ENCODE peak calls at places on chromosomes 4 and X, in seven cellular contexts. J, Q, B, Z, Y, W and L are unnamed samples.

GRCh38 chr4:186204103-186204559 is 12.8 kb downstream of the CYP4V2 start:
- DNase-seq in J (no peak), Q (peak), B (no peak), Z (no peak), Y (peak), W (peak), L (no peak)

GRCh38 chr4:22474636-22475310 is 41.1 kb downstream of the ADGRA3 start:
- DNase-seq in J (no peak), Q (no peak), B (no peak), Z (no peak), Y (no peak), W (peak), L (no peak)

GRCh38 chrX:80747832-80748231 is 61.8 kb downstream of the BRWD3 start:
- DNase-seq in J (no peak), Q (no peak), B (no peak), Z (no peak), Y (no peak), W (no peak), L (no peak)

GRCh38 chr4:177487977-177488376 is 45.7 kb upstream of the AGA start:
- DNase-seq in J (no peak), Q (no peak), B (no peak), Z (no peak), Y (no peak), W (no peak), L (no peak)

GRCh38 chr4:138857399-138857798 is 158.2 kb upstream of the NOCT start:
- DNase-seq in J (no peak), Q (no peak), B (no peak), Z (no peak), Y (no peak), W (no peak), L (no peak)

GRCh38 chrX:154750301-154751120 is at the start of gene GAB3:
- DNase-seq in J (no peak), Q (no peak), B (peak), Z (no peak), Y (no peak), W (no peak), L (no peak)

GRCh38 chr4:187903700-187904099 is 91.9 kb upstream of the ZFP42 start:
- DNase-seq in J (no peak), Q (no peak), B (no peak), Z (no peak), Y (no peak), W (no peak), L (no peak)

GRCh38 chr4:118270492-118270891 is 82.3 kb downstream of the PRSS12 start:
- DNase-seq in J (no peak), Q (no peak), B (no peak), Z (no peak), Y (no peak), W (peak), L (no peak)

GRCh38 chr4:168486961-168487820 is 6.9 kb upstream of the DDX60L start:
- DNase-seq in J (no peak), Q (no peak), B (no peak), Z (no peak), Y (no peak), W (peak), L (no peak)

GRCh38 chrX:121869876-121870477 is 822.6 kb downstream of the GLUD2 start:
- DNase-seq in J (no peak), Q (no peak), B (no peak), Z (no peak), Y (no peak), W (no peak), L (no peak)

GRCh38 chr4:44545781-44546180 is 97.2 kb upstream of the KCTD8 start:
- DNase-seq in J (no peak), Q (no peak), B (no peak), Z (no peak), Y (no peak), W (no peak), L (no peak)

GRCh38 chrX:23383411-23383810 is 48.8 kb downstream of the PTCHD1 start:
- DNase-seq in J (no peak), Q (no peak), B (no peak), Z (no peak), Y (no peak), W (no peak), L (no peak)

GRCh38 chrX:129823115-129823514 is 20.6 kb downstream of the ZDHHC9 start:
- DNase-seq in J (peak), Q (no peak), B (no peak), Z (no peak), Y (peak), W (no peak), L (no peak)

DNA sequence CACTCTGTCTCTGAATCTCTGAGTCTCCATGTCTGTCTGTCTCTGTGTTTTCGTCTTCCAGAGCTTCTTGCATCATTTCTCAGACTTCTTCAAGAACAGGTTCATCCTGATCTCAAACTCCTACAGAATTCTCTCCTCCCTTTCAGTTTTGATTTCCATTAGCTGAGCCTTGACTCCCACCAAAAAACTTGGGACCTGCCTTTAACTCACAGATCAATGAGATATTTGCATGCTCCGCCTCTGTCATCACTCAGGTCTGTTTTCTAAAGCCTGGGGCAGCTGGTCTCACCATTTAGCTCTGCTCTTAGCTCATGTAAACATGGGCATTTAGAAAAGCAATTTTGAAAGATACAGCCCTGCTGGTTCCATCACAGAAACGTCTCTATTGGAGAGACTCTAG is 8.6 kb downstream of the DAPP1 start:
- DNase-seq in J (no peak), Q (no peak), B (no peak), Z (no peak), Y (no peak), W (no peak), L (no peak)
- TF ChIP-seq POLR2A in J (no peak), Q (no peak), B (no peak), Z (no peak), Y (no peak), W (no peak), L (no peak)

GRCh38 chr4:76856183-76856969 is 41.6 kb downstream of the SOWAHB start:
- DNase-seq in J (no peak), Q (no peak), B (no peak), Z (no peak), Y (no peak), W (no peak), L (no peak)

GRCh38 chr4:76851375-76851774 is 46.6 kb downstream of the SOWAHB start:
- DNase-seq in J (no peak), Q (no peak), B (no peak), Z (no peak), Y (no peak), W (no peak), L (no peak)

GRCh38 chr4:76854858-76855257 is 43.1 kb downstream of the SOWAHB start:
- DNase-seq in J (no peak), Q (no peak), B (no peak), Z (no peak), Y (no peak), W (no peak), L (no peak)

GRCh38 chr4:76857010-76857409 is 40.9 kb downstream of the SOWAHB start:
- DNase-seq in J (no peak), Q (no peak), B (no peak), Z (no peak), Y (no peak), W (no peak), L (no peak)
- TF ChIP-seq POLR2A in J (no peak), Q (no peak), B (no peak), Z (no peak), Y (no peak), W (no peak), L (no peak)

DNA sequence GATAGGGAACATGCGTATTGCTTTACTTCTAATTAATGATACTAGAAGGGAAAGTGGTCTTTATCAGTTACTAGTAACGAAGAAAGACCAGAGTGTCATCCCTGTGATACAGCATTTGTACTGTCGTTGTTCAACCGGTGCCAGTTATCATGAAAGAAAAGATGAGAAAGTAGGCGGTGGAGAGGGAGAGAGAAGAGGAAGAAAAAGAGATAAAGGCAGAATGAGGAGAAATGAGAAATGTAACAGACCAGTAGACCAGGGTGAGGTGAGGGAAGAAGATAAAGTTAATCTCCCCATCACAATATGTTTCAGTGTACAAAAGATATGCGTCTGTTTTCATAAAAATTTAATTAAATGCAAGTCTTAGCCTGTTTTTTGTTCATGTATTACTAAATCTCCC is 135.2 kb upstream of the HPGD start:
- DNase-seq in J (no peak), Q (no peak), B (no peak), Z (no peak), Y (no peak), W (no peak), L (no peak)
- TF ChIP-seq POLR2A in J (no peak), Q (no peak), B (no peak), Z (no peak), Y (no peak), W (no peak), L (no peak)

DNA sequence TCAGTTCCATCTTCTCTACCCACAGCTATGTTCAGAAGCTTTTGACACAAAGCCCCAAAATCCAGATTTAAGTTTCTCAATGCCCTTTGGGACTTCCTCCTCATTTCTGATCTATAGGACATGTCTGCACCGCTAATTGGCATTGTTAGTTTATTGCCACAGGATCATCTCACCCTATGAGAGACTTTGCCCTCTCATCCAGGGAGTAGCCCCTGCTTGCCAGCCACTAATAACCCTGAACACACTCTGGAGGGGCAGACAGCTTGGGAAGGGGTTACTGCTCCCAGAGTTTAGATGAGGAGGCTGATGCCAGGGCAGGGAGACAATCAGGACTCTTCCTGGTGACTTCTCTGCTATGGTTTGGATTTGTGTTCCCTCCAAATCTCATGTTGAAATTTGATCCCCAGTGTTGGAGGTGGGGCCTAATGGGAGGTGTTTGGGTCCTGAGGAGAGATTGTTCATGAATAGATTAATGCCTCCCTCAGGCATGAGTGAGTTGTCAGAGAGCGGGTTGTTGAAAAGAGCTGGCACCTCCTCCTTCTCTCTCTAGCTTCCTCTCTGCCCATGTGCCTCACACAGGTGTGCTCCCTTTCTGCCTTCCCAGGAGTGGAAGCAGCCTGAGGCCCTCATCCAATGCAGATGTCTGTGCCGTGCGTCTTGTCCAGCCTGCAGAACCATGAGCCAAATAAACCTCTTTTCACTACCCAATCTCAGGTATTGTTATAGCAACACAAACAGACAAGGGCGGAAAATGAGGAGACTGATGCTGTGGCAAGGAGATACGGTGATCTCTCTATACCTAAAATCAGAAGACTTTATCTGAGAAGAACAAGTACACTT is 3.6 kb upstream of the SCARB2 start:
- DNase-seq in J (no peak), Q (no peak), B (no peak), Z (no peak), Y (no peak), W (no peak), L (no peak)
- TF ChIP-seq POLR2A in J (no peak), Q (no peak), B (no peak), Z (no peak), Y (no peak), W (no peak), L (no peak)

GRCh38 chr4:3516836-3517730 is 15.1 kb downstream of the LRPAP1 start:
- DNase-seq in J (no peak), Q (no peak), B (no peak), Z (no peak), Y (no peak), W (no peak), L (no peak)
- TF ChIP-seq POLR2A in J (no peak), Q (no peak), B (no peak), Z (no peak), Y (no peak), W (no peak), L (no peak)